ENCODE peak calls at places on chromosome 1, in four cellular contexts. One of them, this sample, is unnamed. For H3K4me1, the result is how much of the 10 kb centered on the place peaks cover.

GRCh38 chr1:245858683-245859509 is 648.2 kb downstream of the SMYD3 start:
- DNase-seq in uterus: no peak
- DNase-seq in stomach: no peak
- DNase-seq in small intestine: no peak
- DNase-seq in this sample: no peak

GRCh38 chr1:14924012-14924452 is 229.5 kb upstream of the TMEM51 start:
- DNase-seq in uterus: peak
- DNase-seq in stomach: peak
- DNase-seq in small intestine: peak
- DNase-seq in this sample: peak

GRCh38 chr1:65068202-65069011 is 79.6 kb upstream of the AK4 start:
- DNase-seq in uterus: peak
- DNase-seq in stomach: no peak
- DNase-seq in small intestine: peak
- DNase-seq in this sample: no peak

GRCh38 chr1:1063945-1064831 is 9.9 kb downstream of the RNF223 start:
- DNase-seq in uterus: peak
- DNase-seq in stomach: peak
- DNase-seq in small intestine: peak
- DNase-seq in this sample: peak

GRCh38 chr1:15950302-15950701 is 25.6 kb downstream of the ZBTB17 start:
- DNase-seq in uterus: no peak
- DNase-seq in stomach: no peak
- DNase-seq in small intestine: no peak
- DNase-seq in this sample: no peak

GRCh38 chr1:159600894-159601293 is 13.3 kb downstream of the APCS start:
- DNase-seq in uterus: no peak
- DNase-seq in stomach: no peak
- DNase-seq in small intestine: no peak
- DNase-seq in this sample: no peak

GRCh38 chr1:236259043-236259442 is 22.7 kb downstream of the ERO1B start:
- DNase-seq in uterus: no peak
- DNase-seq in stomach: no peak
- DNase-seq in small intestine: no peak
- DNase-seq in this sample: no peak

GRCh38 chr1:34696230-34696629 is 58.6 kb upstream of the GJB5 start:
- DNase-seq in uterus: no peak
- DNase-seq in stomach: no peak
- DNase-seq in small intestine: no peak
- DNase-seq in this sample: no peak

GRCh38 chr1:112169517-112169916 is 180.0 kb upstream of the KCND3 start:
- DNase-seq in uterus: no peak
- DNase-seq in stomach: no peak
- DNase-seq in small intestine: no peak
- DNase-seq in this sample: no peak

GRCh38 chr1:146007048-146007784 is 10.8 kb upstream of the TXNIP start:
- DNase-seq in uterus: peak
- DNase-seq in stomach: peak
- DNase-seq in small intestine: peak
- DNase-seq in this sample: no peak

GRCh38 chr1:87506147-87506546 is 177.5 kb downstream of the LMO4 start:
- DNase-seq in uterus: no peak
- DNase-seq in stomach: no peak
- DNase-seq in small intestine: no peak
- DNase-seq in this sample: no peak

GRCh38 chr1:183841550-183841949 is 36.6 kb downstream of the RGL1 start:
- DNase-seq in uterus: no peak
- DNase-seq in stomach: no peak
- DNase-seq in small intestine: no peak
- DNase-seq in this sample: no peak

GRCh38 chr1:38872401-38873026 is 634 bp downstream of the MYCBP start:
- DNase-seq in uterus: no peak
- DNase-seq in stomach: peak
- DNase-seq in small intestine: peak
- DNase-seq in this sample: no peak

GRCh38 chr1:23108918-23109533 is 59.6 kb downstream of the LUZP1 start:
- DNase-seq in uterus: no peak
- DNase-seq in stomach: no peak
- DNase-seq in small intestine: no peak
- DNase-seq in this sample: no peak

GRCh38 chr1:15622707-15623373 is 5.6 kb downstream of the DDI2 start:
- DNase-seq in uterus: no peak
- DNase-seq in stomach: no peak
- DNase-seq in small intestine: no peak
- DNase-seq in this sample: no peak

GRCh38 chr1:8376358-8376840 is 58.5 kb downstream of the SLC45A1 start:
- DNase-seq in uterus: peak
- DNase-seq in stomach: no peak
- DNase-seq in small intestine: no peak
- DNase-seq in this sample: no peak

GRCh38 chr1:8378981-8379470 is 61.1 kb downstream of the SLC45A1 start:
- DNase-seq in uterus: peak
- DNase-seq in stomach: no peak
- DNase-seq in small intestine: no peak
- DNase-seq in this sample: no peak

GRCh38 chr1:8378202-8378601 is 60.3 kb downstream of the SLC45A1 start:
- DNase-seq in uterus: peak
- DNase-seq in stomach: no peak
- DNase-seq in small intestine: no peak
- DNase-seq in this sample: no peak

GRCh38 chr1:8379513-8380186 is 61.7 kb downstream of the SLC45A1 start:
- DNase-seq in uterus: peak
- DNase-seq in stomach: no peak
- DNase-seq in small intestine: no peak
- DNase-seq in this sample: no peak

GRCh38 chr1:8377382-8377928 is 59.5 kb downstream of the SLC45A1 start:
- DNase-seq in uterus: peak
- DNase-seq in stomach: no peak
- DNase-seq in small intestine: no peak
- DNase-seq in this sample: no peak
- H3K4me1 ChIP-seq in uterus: half or more
- H3K4me1 ChIP-seq in stomach: half or more
- H3K4me1 ChIP-seq in small intestine: under half
- H3K4me1 ChIP-seq in this sample: half or more

GRCh38 chr1:201774224-201774982 is 54.6 kb upstream of the IPO9 start:
- DNase-seq in uterus: no peak
- DNase-seq in stomach: no peak
- DNase-seq in small intestine: no peak
- DNase-seq in this sample: no peak
- H3K27ac ChIP-seq in uterus: no peak
- H3K27ac ChIP-seq in stomach: no peak
- H3K27ac ChIP-seq in small intestine: no peak
- H3K27ac ChIP-seq in this sample: no peak

GRCh38 chr1:101847608-101848007 is 149.1 kb downstream of the OLFM3 start:
- DNase-seq in uterus: no peak
- DNase-seq in stomach: no peak
- DNase-seq in small intestine: no peak
- DNase-seq in this sample: no peak
- H3K4me1 ChIP-seq in uterus: under half
- H3K4me1 ChIP-seq in stomach: under half
- H3K4me1 ChIP-seq in small intestine: under half
- H3K4me1 ChIP-seq in this sample: under half

GRCh38 chr1:181102841-181103240 is 14.3 kb downstream of the IER5 start:
- DNase-seq in uterus: no peak
- DNase-seq in stomach: no peak
- DNase-seq in small intestine: peak
- DNase-seq in this sample: no peak

GRCh38 chr1:181104042-181104789 is 15.7 kb downstream of the IER5 start:
- DNase-seq in uterus: no peak
- DNase-seq in stomach: no peak
- DNase-seq in small intestine: no peak
- DNase-seq in this sample: no peak

GRCh38 chr1:181104790-181105133 is 16.3 kb downstream of the IER5 start:
- DNase-seq in uterus: peak
- DNase-seq in stomach: no peak
- DNase-seq in small intestine: no peak
- DNase-seq in this sample: peak

GRCh38 chr1:181101581-181102226 is 13.2 kb downstream of the IER5 start:
- DNase-seq in uterus: no peak
- DNase-seq in stomach: no peak
- DNase-seq in small intestine: no peak
- DNase-seq in this sample: no peak

GRCh38 chr1:181103404-181103803 is 14.9 kb downstream of the IER5 start:
- DNase-seq in uterus: no peak
- DNase-seq in stomach: no peak
- DNase-seq in small intestine: no peak
- DNase-seq in this sample: no peak
- H3K27ac ChIP-seq in uterus: no peak
- H3K27ac ChIP-seq in stomach: no peak
- H3K27ac ChIP-seq in small intestine: no peak
- H3K27ac ChIP-seq in this sample: no peak

GRCh38 chr1:229136817-229137216 is 134.1 kb upstream of the RAB4A start:
- DNase-seq in uterus: no peak
- DNase-seq in stomach: no peak
- DNase-seq in small intestine: no peak
- DNase-seq in this sample: no peak
- H3K4me1 ChIP-seq in uterus: under half
- H3K4me1 ChIP-seq in stomach: under half
- H3K4me1 ChIP-seq in small intestine: under half
- H3K4me1 ChIP-seq in this sample: under half

GRCh38 chr1:36149973-36150295 is 648 bp upstream of the TRAPPC3 start:
- DNase-seq in uterus: no peak
- DNase-seq in stomach: no peak
- DNase-seq in small intestine: no peak
- DNase-seq in this sample: no peak

GRCh38 chr1:36151133-36151844 is 2.0 kb upstream of the TRAPPC3 start:
- DNase-seq in uterus: no peak
- DNase-seq in stomach: no peak
- DNase-seq in small intestine: no peak
- DNase-seq in this sample: no peak

GRCh38 chr1:36153476-36153875 is 2.5 kb upstream of the MAP7D1 start:
- DNase-seq in uterus: no peak
- DNase-seq in stomach: no peak
- DNase-seq in small intestine: no peak
- DNase-seq in this sample: no peak

GRCh38 chr1:36150296-36151132 is 1.2 kb upstream of the TRAPPC3 start:
- DNase-seq in uterus: peak
- DNase-seq in stomach: peak
- DNase-seq in small intestine: peak
- DNase-seq in this sample: peak

GRCh38 chr1:36151845-36152203 is 2.5 kb upstream of the TRAPPC3 start:
- DNase-seq in uterus: peak
- DNase-seq in stomach: no peak
- DNase-seq in small intestine: no peak
- DNase-seq in this sample: no peak
- H3K27ac ChIP-seq in uterus: peak
- H3K27ac ChIP-seq in stomach: peak
- H3K27ac ChIP-seq in small intestine: peak
- H3K27ac ChIP-seq in this sample: peak

DNA sequence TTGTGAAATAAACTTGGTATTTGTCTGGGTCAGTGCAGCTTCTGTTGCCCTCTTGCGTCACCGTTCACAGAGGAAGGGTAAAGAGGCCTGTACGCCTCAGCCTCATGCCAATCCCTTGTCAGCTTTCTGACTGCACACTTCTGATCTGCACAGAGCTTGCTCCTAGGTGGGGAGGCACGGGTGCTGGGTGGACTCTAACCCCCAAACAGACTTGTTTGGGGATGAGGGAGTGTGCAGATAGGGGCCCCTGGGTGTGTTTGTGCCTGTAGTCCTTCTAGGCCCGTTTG is 803 bp upstream of the B4GALT2 start:
- DNase-seq in uterus: no peak
- DNase-seq in stomach: no peak
- DNase-seq in small intestine: peak
- DNase-seq in this sample: no peak
- H3K4me1 ChIP-seq in uterus: under half
- H3K4me1 ChIP-seq in stomach: half or more
- H3K4me1 ChIP-seq in small intestine: under half
- H3K4me1 ChIP-seq in this sample: under half

GRCh38 chr1:192860478-192861185 is 51.8 kb downstream of the RGS2 start:
- DNase-seq in uterus: no peak
- DNase-seq in stomach: no peak
- DNase-seq in small intestine: no peak
- DNase-seq in this sample: no peak
- H3K27ac ChIP-seq in uterus: no peak
- H3K27ac ChIP-seq in stomach: no peak
- H3K27ac ChIP-seq in small intestine: no peak
- H3K27ac ChIP-seq in this sample: no peak

This sample was measured in upper lobe of right lung.